ENCODE peak calls at places on chromosomes 7 and 10, in four cellular contexts. X, W, K and F are unnamed samples.

GRCh38 chr7:42274052-42274451 is 37.0 kb upstream of the GLI3 start:
- DNase-seq in W (no peak), K (no peak), X (no peak), F (no peak)

GRCh38 chr10:1187855-1188555 is 131.8 kb downstream of the WDR37 start:
- DNase-seq in X (no peak), K (no peak), W (no peak), F (no peak)

GRCh38 chr7:106797937-106798336 is 67.1 kb upstream of the PIK3CG start:
- DNase-seq in X (no peak), W (no peak), K (no peak), F (no peak)

GRCh38 chr7:82397846-82398245 is 45.7 kb downstream of the CACNA2D1 start:
- DNase-seq in W (no peak), K (no peak), X (no peak), F (no peak)

GRCh38 chr7:101128040-101128834 is 1.3 kb downstream of the SERPINE1 start:
- DNase-seq in X (no peak), K (no peak), W (no peak), F (no peak)

GRCh38 chr10:59366310-59366709 is 4.0 kb upstream of the FAM13C start:
- DNase-seq in W (no peak), X (no peak), K (no peak), F (no peak)

GRCh38 chr7:32255036-32255435 is 184.8 kb upstream of the PDE1C start:
- DNase-seq in W (no peak), X (no peak), K (no peak), F (no peak)

GRCh38 chr7:140005341-140005740 is 57.4 kb downstream of the PARP12 start:
- DNase-seq in K (no peak), X (no peak), W (no peak), F (no peak)

GRCh38 chr10:110141747-110142625 is 65.4 kb upstream of the MXI1 start:
- DNase-seq in W (no peak), K (no peak), X (no peak), F (peak)

GRCh38 chr10:60271319-60272040 is 118.2 kb downstream of the ANK3 start:
- DNase-seq in X (no peak), W (no peak), K (no peak), F (no peak)

GRCh38 chr7:152735443-152736004 is 24.0 kb upstream of the ACTR3B start:
- DNase-seq in K (no peak), X (no peak), W (peak), F (no peak)

GRCh38 chr7:41696323-41696916 is 6.5 kb downstream of the INHBA start:
- DNase-seq in X (peak), K (peak), W (peak), F (peak)

GRCh38 chr7:33040803-33041516 is 21.6 kb downstream of the NT5C3A start:
- DNase-seq in X (no peak), W (no peak), K (no peak), F (peak)

GRCh38 chr7:30745251-30745650 is 6.7 kb upstream of the INMT start:
- DNase-seq in W (no peak), X (no peak), K (no peak), F (no peak)

GRCh38 chr7:98460902-98461301 is 60.0 kb upstream of the BAIAP2L1 start:
- DNase-seq in W (no peak), X (no peak), K (no peak), F (no peak)
- TF ChIP-seq JUND in W (no peak), X (no peak), K (no peak), F (no peak)

GRCh38 chr10:84996580-84996979 is 668.2 kb downstream of the CCSER2 start:
- DNase-seq in W (no peak), K (no peak), X (no peak), F (no peak)

GRCh38 chr10:84997870-84998269 is 669.5 kb downstream of the CCSER2 start:
- DNase-seq in W (no peak), X (no peak), K (no peak), F (no peak)

GRCh38 chr10:84993251-84994035 is 665.1 kb downstream of the CCSER2 start:
- DNase-seq in W (no peak), K (no peak), X (no peak), F (no peak)

DNA sequence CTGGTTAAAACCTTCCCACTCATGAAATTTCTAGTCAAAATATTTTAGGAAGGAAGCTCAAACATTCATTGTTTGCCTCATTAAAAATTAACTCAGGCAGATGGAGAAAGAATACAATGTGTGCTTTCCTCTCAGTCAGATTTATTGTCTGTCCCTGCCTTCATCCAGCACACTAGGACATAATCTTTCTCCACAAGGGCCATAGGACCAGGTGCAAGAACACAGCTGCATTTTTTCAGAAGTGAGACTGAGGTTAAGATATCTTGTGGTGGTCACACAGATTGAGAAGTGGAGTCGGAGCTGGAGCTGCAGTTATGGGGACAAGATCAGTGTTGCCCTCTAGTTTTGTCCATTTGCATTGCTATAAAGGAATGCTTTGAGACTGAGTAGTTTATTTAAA is 666.3 kb downstream of the CCSER2 start:
- DNase-seq in W (no peak), X (no peak), K (no peak), F (no peak)
- TF ChIP-seq JUND in W (no peak), X (no peak), K (no peak), F (no peak)

GRCh38 chr10:30103595-30104310 is 44.4 kb upstream of the JCAD start:
- DNase-seq in K (no peak), X (no peak), W (no peak), F (no peak)

GRCh38 chr10:30096564-30096963 is 37.2 kb upstream of the JCAD start:
- DNase-seq in K (no peak), W (no peak), X (no peak), F (no peak)

GRCh38 chr10:30095811-30096422 is 36.5 kb upstream of the JCAD start:
- DNase-seq in K (no peak), X (no peak), W (no peak), F (no peak)

GRCh38 chr10:30094601-30095000 is 35.2 kb upstream of the JCAD start:
- DNase-seq in X (no peak), W (no peak), K (no peak), F (no peak)

DNA sequence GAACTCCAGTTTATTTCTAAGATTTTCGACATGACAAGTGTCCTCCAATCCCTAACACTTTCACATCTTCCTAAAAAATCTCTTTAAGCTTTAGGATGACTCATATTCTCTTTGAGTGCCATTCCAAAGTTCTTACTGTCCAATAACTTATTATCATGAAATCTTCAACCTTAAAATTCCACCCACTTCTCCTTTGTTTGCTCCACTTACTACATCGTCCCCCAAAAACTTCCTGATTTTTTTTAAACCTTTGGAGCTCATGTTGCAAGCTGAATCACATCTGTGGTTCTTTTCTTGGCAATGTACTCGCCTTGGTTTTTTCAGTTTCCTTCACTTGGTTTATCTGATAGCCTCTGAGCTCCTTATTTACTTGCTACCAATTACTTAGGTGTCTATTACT is 39.2 kb upstream of the JCAD start:
- DNase-seq in W (no peak), K (no peak), X (no peak), F (no peak)
- TF ChIP-seq JUND in W (peak), K (no peak), X (no peak), F (no peak)

GRCh38 chr7:43679210-43680068 is 49.9 kb downstream of the COA1 start:
- DNase-seq in K (no peak), X (no peak), W (no peak), F (no peak)

GRCh38 chr7:43671520-43671919 is 57.8 kb downstream of the COA1 start:
- DNase-seq in W (no peak), X (no peak), K (no peak), F (no peak)

GRCh38 chr7:43677864-43678263 is 51.5 kb downstream of the COA1 start:
- DNase-seq in K (no peak), X (no peak), W (no peak), F (no peak)

GRCh38 chr7:43678315-43678714 is 51.0 kb downstream of the COA1 start:
- DNase-seq in X (no peak), K (no peak), W (no peak), F (no peak)

GRCh38 chr7:43674559-43675436 is 54.5 kb downstream of the COA1 start:
- DNase-seq in K (no peak), W (no peak), X (peak), F (no peak)
- TF ChIP-seq JUND in K (no peak), W (peak), X (peak), F (no peak)

GRCh38 chr7:102270176-102270887 is 16.3 kb upstream of the SH2B2 start:
- DNase-seq in K (no peak), X (no peak), W (peak), F (no peak)
- TF ChIP-seq JUND in K (no peak), X (no peak), W (no peak), F (no peak)